ENCODE peak calls at places on chromosomes 3 and 15, in nine cellular contexts. One of them, this sample, is unnamed.

GRCh38 chr3:71994203-71994602 is 209.3 kb upstream of the PROK2 start:
- DNase-seq in NB4: peak
- DNase-seq in activated T-cell treated with anti-CD3 and anti-CD28 coated beads for 1 hour: no peak
- DNase-seq in foreskin fibroblast: no peak
- DNase-seq in stimulated activated CD8-positive, alpha-beta memory T cell treated with anti-CD3 and anti-CD28 coated beads, Interleukin-2, amount 100 ng/mL, for 1 hour: no peak
- DNase-seq in CD14-positive monocyte: no peak
- DNase-seq in HFF-Myc: no peak
- DNase-seq in stimulated activated CD4-positive, alpha-beta T cell treated with anti-CD3 and anti-CD28 coated beads, Interleukin-4, amount 100 ng/mL, for 24 hours: no peak
- DNase-seq in immature natural killer cell: no peak
- DNase-seq in this sample: no peak

GRCh38 chr3:138328341-138328740 is 1.3 kb downstream of the NME9 start:
- DNase-seq in foreskin fibroblast: peak
- DNase-seq in CD14-positive monocyte: no peak
- DNase-seq in stimulated activated CD8-positive, alpha-beta memory T cell treated with anti-CD3 and anti-CD28 coated beads, Interleukin-2, amount 100 ng/mL, for 1 hour: no peak
- DNase-seq in NB4: peak
- DNase-seq in HFF-Myc: no peak
- DNase-seq in immature natural killer cell: no peak
- DNase-seq in stimulated activated CD4-positive, alpha-beta T cell treated with anti-CD3 and anti-CD28 coated beads, Interleukin-4, amount 100 ng/mL, for 24 hours: no peak
- DNase-seq in activated T-cell treated with anti-CD3 and anti-CD28 coated beads for 1 hour: no peak
- DNase-seq in this sample: no peak

GRCh38 chr15:70356919-70357318 is 259.2 kb upstream of the TLE3 start:
- DNase-seq in stimulated activated CD4-positive, alpha-beta T cell treated with anti-CD3 and anti-CD28 coated beads, Interleukin-4, amount 100 ng/mL, for 24 hours: no peak
- DNase-seq in CD14-positive monocyte: peak
- DNase-seq in immature natural killer cell: no peak
- DNase-seq in NB4: no peak
- DNase-seq in foreskin fibroblast: no peak
- DNase-seq in stimulated activated CD8-positive, alpha-beta memory T cell treated with anti-CD3 and anti-CD28 coated beads, Interleukin-2, amount 100 ng/mL, for 1 hour: no peak
- DNase-seq in activated T-cell treated with anti-CD3 and anti-CD28 coated beads for 1 hour: no peak
- DNase-seq in HFF-Myc: no peak
- DNase-seq in this sample: no peak

GRCh38 chr3:13507791-13508339 is 27.8 kb downstream of the HDAC11 start:
- DNase-seq in HFF-Myc: no peak
- DNase-seq in NB4: no peak
- DNase-seq in foreskin fibroblast: peak
- DNase-seq in stimulated activated CD4-positive, alpha-beta T cell treated with anti-CD3 and anti-CD28 coated beads, Interleukin-4, amount 100 ng/mL, for 24 hours: no peak
- DNase-seq in immature natural killer cell: no peak
- DNase-seq in stimulated activated CD8-positive, alpha-beta memory T cell treated with anti-CD3 and anti-CD28 coated beads, Interleukin-2, amount 100 ng/mL, for 1 hour: no peak
- DNase-seq in activated T-cell treated with anti-CD3 and anti-CD28 coated beads for 1 hour: no peak
- DNase-seq in CD14-positive monocyte: no peak
- DNase-seq in this sample: no peak

GRCh38 chr3:129184396-129184656 is 630 bp upstream of the CNBP start:
- DNase-seq in activated T-cell treated with anti-CD3 and anti-CD28 coated beads for 1 hour: no peak
- DNase-seq in immature natural killer cell: no peak
- DNase-seq in stimulated activated CD8-positive, alpha-beta memory T cell treated with anti-CD3 and anti-CD28 coated beads, Interleukin-2, amount 100 ng/mL, for 1 hour: no peak
- DNase-seq in HFF-Myc: no peak
- DNase-seq in CD14-positive monocyte: no peak
- DNase-seq in NB4: peak
- DNase-seq in foreskin fibroblast: no peak
- DNase-seq in stimulated activated CD4-positive, alpha-beta T cell treated with anti-CD3 and anti-CD28 coated beads, Interleukin-4, amount 100 ng/mL, for 24 hours: peak
- DNase-seq in this sample: peak

GRCh38 chr3:15499536-15499935 is 22.0 kb downstream of the COLQ start:
- DNase-seq in stimulated activated CD4-positive, alpha-beta T cell treated with anti-CD3 and anti-CD28 coated beads, Interleukin-4, amount 100 ng/mL, for 24 hours: no peak
- DNase-seq in stimulated activated CD8-positive, alpha-beta memory T cell treated with anti-CD3 and anti-CD28 coated beads, Interleukin-2, amount 100 ng/mL, for 1 hour: no peak
- DNase-seq in CD14-positive monocyte: no peak
- DNase-seq in immature natural killer cell: no peak
- DNase-seq in HFF-Myc: no peak
- DNase-seq in NB4: no peak
- DNase-seq in activated T-cell treated with anti-CD3 and anti-CD28 coated beads for 1 hour: no peak
- DNase-seq in foreskin fibroblast: peak
- DNase-seq in this sample: no peak

GRCh38 chr15:77030042-77030927 is 35.4 kb downstream of the PSTPIP1 start:
- DNase-seq in stimulated activated CD8-positive, alpha-beta memory T cell treated with anti-CD3 and anti-CD28 coated beads, Interleukin-2, amount 100 ng/mL, for 1 hour: no peak
- DNase-seq in CD14-positive monocyte: peak
- DNase-seq in foreskin fibroblast: peak
- DNase-seq in HFF-Myc: no peak
- DNase-seq in stimulated activated CD4-positive, alpha-beta T cell treated with anti-CD3 and anti-CD28 coated beads, Interleukin-4, amount 100 ng/mL, for 24 hours: peak
- DNase-seq in NB4: peak
- DNase-seq in activated T-cell treated with anti-CD3 and anti-CD28 coated beads for 1 hour: no peak
- DNase-seq in immature natural killer cell: no peak
- DNase-seq in this sample: no peak

GRCh38 chr3:53597136-53597915 is 102.9 kb downstream of the CACNA1D start:
- DNase-seq in stimulated activated CD4-positive, alpha-beta T cell treated with anti-CD3 and anti-CD28 coated beads, Interleukin-4, amount 100 ng/mL, for 24 hours: no peak
- DNase-seq in NB4: no peak
- DNase-seq in CD14-positive monocyte: no peak
- DNase-seq in foreskin fibroblast: no peak
- DNase-seq in activated T-cell treated with anti-CD3 and anti-CD28 coated beads for 1 hour: no peak
- DNase-seq in immature natural killer cell: no peak
- DNase-seq in stimulated activated CD8-positive, alpha-beta memory T cell treated with anti-CD3 and anti-CD28 coated beads, Interleukin-2, amount 100 ng/mL, for 1 hour: no peak
- DNase-seq in HFF-Myc: no peak
- DNase-seq in this sample: no peak

GRCh38 chr15:99139276-99139675 is 34.4 kb downstream of the SYNM start:
- DNase-seq in stimulated activated CD4-positive, alpha-beta T cell treated with anti-CD3 and anti-CD28 coated beads, Interleukin-4, amount 100 ng/mL, for 24 hours: no peak
- DNase-seq in foreskin fibroblast: no peak
- DNase-seq in CD14-positive monocyte: no peak
- DNase-seq in immature natural killer cell: no peak
- DNase-seq in NB4: no peak
- DNase-seq in HFF-Myc: no peak
- DNase-seq in stimulated activated CD8-positive, alpha-beta memory T cell treated with anti-CD3 and anti-CD28 coated beads, Interleukin-2, amount 100 ng/mL, for 1 hour: no peak
- DNase-seq in activated T-cell treated with anti-CD3 and anti-CD28 coated beads for 1 hour: no peak
- DNase-seq in this sample: no peak

GRCh38 chr3:114627760-114628159 is 333.9 kb downstream of the TIGIT start:
- DNase-seq in NB4: no peak
- DNase-seq in immature natural killer cell: no peak
- DNase-seq in stimulated activated CD8-positive, alpha-beta memory T cell treated with anti-CD3 and anti-CD28 coated beads, Interleukin-2, amount 100 ng/mL, for 1 hour: no peak
- DNase-seq in HFF-Myc: no peak
- DNase-seq in foreskin fibroblast: peak
- DNase-seq in CD14-positive monocyte: no peak
- DNase-seq in stimulated activated CD4-positive, alpha-beta T cell treated with anti-CD3 and anti-CD28 coated beads, Interleukin-4, amount 100 ng/mL, for 24 hours: no peak
- DNase-seq in activated T-cell treated with anti-CD3 and anti-CD28 coated beads for 1 hour: no peak
- DNase-seq in this sample: no peak

GRCh38 chr3:192884831-192885356 is 32.8 kb downstream of the MB21D2 start:
- DNase-seq in CD14-positive monocyte: no peak
- DNase-seq in foreskin fibroblast: peak
- DNase-seq in activated T-cell treated with anti-CD3 and anti-CD28 coated beads for 1 hour: no peak
- DNase-seq in immature natural killer cell: no peak
- DNase-seq in NB4: no peak
- DNase-seq in stimulated activated CD4-positive, alpha-beta T cell treated with anti-CD3 and anti-CD28 coated beads, Interleukin-4, amount 100 ng/mL, for 24 hours: no peak
- DNase-seq in stimulated activated CD8-positive, alpha-beta memory T cell treated with anti-CD3 and anti-CD28 coated beads, Interleukin-2, amount 100 ng/mL, for 1 hour: no peak
- DNase-seq in HFF-Myc: no peak
- DNase-seq in this sample: no peak

GRCh38 chr3:165159760-165160421 is 36.3 kb downstream of the SLITRK3 start:
- DNase-seq in stimulated activated CD4-positive, alpha-beta T cell treated with anti-CD3 and anti-CD28 coated beads, Interleukin-4, amount 100 ng/mL, for 24 hours: no peak
- DNase-seq in NB4: no peak
- DNase-seq in stimulated activated CD8-positive, alpha-beta memory T cell treated with anti-CD3 and anti-CD28 coated beads, Interleukin-2, amount 100 ng/mL, for 1 hour: no peak
- DNase-seq in immature natural killer cell: no peak
- DNase-seq in HFF-Myc: no peak
- DNase-seq in activated T-cell treated with anti-CD3 and anti-CD28 coated beads for 1 hour: no peak
- DNase-seq in foreskin fibroblast: no peak
- DNase-seq in CD14-positive monocyte: no peak
- DNase-seq in this sample: no peak

GRCh38 chr15:37767841-37768455 is 166.5 kb upstream of the TMCO5A start:
- DNase-seq in HFF-Myc: no peak
- DNase-seq in CD14-positive monocyte: no peak
- DNase-seq in activated T-cell treated with anti-CD3 and anti-CD28 coated beads for 1 hour: no peak
- DNase-seq in immature natural killer cell: no peak
- DNase-seq in stimulated activated CD8-positive, alpha-beta memory T cell treated with anti-CD3 and anti-CD28 coated beads, Interleukin-2, amount 100 ng/mL, for 1 hour: no peak
- DNase-seq in stimulated activated CD4-positive, alpha-beta T cell treated with anti-CD3 and anti-CD28 coated beads, Interleukin-4, amount 100 ng/mL, for 24 hours: no peak
- DNase-seq in foreskin fibroblast: peak
- DNase-seq in NB4: no peak
- DNase-seq in this sample: no peak

GRCh38 chr3:133362539-133362938 is 37.3 kb upstream of the BFSP2 start:
- DNase-seq in CD14-positive monocyte: no peak
- DNase-seq in stimulated activated CD4-positive, alpha-beta T cell treated with anti-CD3 and anti-CD28 coated beads, Interleukin-4, amount 100 ng/mL, for 24 hours: no peak
- DNase-seq in stimulated activated CD8-positive, alpha-beta memory T cell treated with anti-CD3 and anti-CD28 coated beads, Interleukin-2, amount 100 ng/mL, for 1 hour: no peak
- DNase-seq in activated T-cell treated with anti-CD3 and anti-CD28 coated beads for 1 hour: no peak
- DNase-seq in HFF-Myc: no peak
- DNase-seq in immature natural killer cell: no peak
- DNase-seq in NB4: no peak
- DNase-seq in foreskin fibroblast: no peak
- DNase-seq in this sample: no peak

This sample was measured in effector CD8-positive, alpha-beta T cell.